ENCODE peak calls at places on chromosome 5, in seven cellular contexts. One of them, this sample, is unnamed.

GRCh38 chr5:179230061-179230461 is 115.2 kb downstream of the ADAMTS2 start:
- DNase-seq in NCI-H1105: no peak
- DNase-seq in naive thymus-derived CD4-positive, alpha-beta T cell: no peak
- DNase-seq in AG08396: no peak
- DNase-seq in KG1: no peak
- DNase-seq in neuronal stem cell: no peak
- DNase-seq in NCI-H1092: no peak
- DNase-seq in this sample: no peak

GRCh38 chr5:122394313-122394712 is 82.3 kb downstream of the SNCAIP start:
- DNase-seq in NCI-H1105: no peak
- DNase-seq in naive thymus-derived CD4-positive, alpha-beta T cell: no peak
- DNase-seq in AG08396: peak; percentile 14
- DNase-seq in KG1: no peak
- DNase-seq in neuronal stem cell: no peak
- DNase-seq in NCI-H1092: no peak
- DNase-seq in this sample: no peak

GRCh38 chr5:157345067-157345466 is 79.1 kb downstream of the CYFIP2 start:
- DNase-seq in NCI-H1105: no peak
- DNase-seq in naive thymus-derived CD4-positive, alpha-beta T cell: no peak
- DNase-seq in AG08396: no peak
- DNase-seq in KG1: no peak
- DNase-seq in neuronal stem cell: no peak
- DNase-seq in NCI-H1092: no peak
- DNase-seq in this sample: no peak

GRCh38 chr5:116532762-116533525 is 41.7 kb downstream of the SEMA6A start:
- DNase-seq in NCI-H1105: peak; percentile 52
- DNase-seq in naive thymus-derived CD4-positive, alpha-beta T cell: no peak
- DNase-seq in AG08396: no peak
- DNase-seq in KG1: no peak
- DNase-seq in neuronal stem cell: no peak
- DNase-seq in NCI-H1092: peak; percentile 24
- DNase-seq in this sample: no peak

GRCh38 chr5:143536364-143536763 is 132.9 kb upstream of the NR3C1 start:
- DNase-seq in NCI-H1105: no peak
- DNase-seq in naive thymus-derived CD4-positive, alpha-beta T cell: no peak
- DNase-seq in AG08396: peak; percentile 84
- DNase-seq in KG1: no peak
- DNase-seq in neuronal stem cell: no peak
- DNase-seq in NCI-H1092: no peak
- DNase-seq in this sample: peak; percentile 98

GRCh38 chr5:91049800-91050199 is 333.3 kb downstream of the ARRDC3 start:
- DNase-seq in NCI-H1105: no peak
- DNase-seq in naive thymus-derived CD4-positive, alpha-beta T cell: no peak
- DNase-seq in AG08396: no peak
- DNase-seq in KG1: no peak
- DNase-seq in neuronal stem cell: no peak
- DNase-seq in NCI-H1092: no peak
- DNase-seq in this sample: peak; percentile 45

GRCh38 chr5:22669345-22669744 is 183.8 kb downstream of the CDH12 start:
- DNase-seq in NCI-H1105: no peak
- DNase-seq in naive thymus-derived CD4-positive, alpha-beta T cell: no peak
- DNase-seq in AG08396: no peak
- DNase-seq in KG1: no peak
- DNase-seq in neuronal stem cell: no peak
- DNase-seq in NCI-H1092: no peak
- DNase-seq in this sample: no peak

GRCh38 chr5:110872200-110872599 is 133.4 kb downstream of the SLC25A46 start:
- DNase-seq in NCI-H1105: no peak
- DNase-seq in naive thymus-derived CD4-positive, alpha-beta T cell: no peak
- DNase-seq in AG08396: no peak
- DNase-seq in KG1: no peak
- DNase-seq in neuronal stem cell: no peak
- DNase-seq in NCI-H1092: no peak
- DNase-seq in this sample: no peak

GRCh38 chr5:55421074-55421529 is 113.3 kb downstream of the MTREX start:
- DNase-seq in NCI-H1105: no peak
- DNase-seq in naive thymus-derived CD4-positive, alpha-beta T cell: no peak
- DNase-seq in AG08396: no peak
- DNase-seq in KG1: no peak
- DNase-seq in neuronal stem cell: no peak
- DNase-seq in NCI-H1092: no peak
- DNase-seq in this sample: no peak

GRCh38 chr5:172718527-172719114 is 52.4 kb downstream of the DUSP1 start:
- DNase-seq in NCI-H1105: no peak
- DNase-seq in naive thymus-derived CD4-positive, alpha-beta T cell: no peak
- DNase-seq in AG08396: no peak
- DNase-seq in KG1: no peak
- DNase-seq in neuronal stem cell: no peak
- DNase-seq in NCI-H1092: no peak
- DNase-seq in this sample: no peak

GRCh38 chr5:8462565-8462964 is 593.6 kb downstream of the MTRR start:
- DNase-seq in NCI-H1105: no peak
- DNase-seq in naive thymus-derived CD4-positive, alpha-beta T cell: no peak
- DNase-seq in AG08396: no peak
- DNase-seq in KG1: no peak
- DNase-seq in neuronal stem cell: no peak
- DNase-seq in NCI-H1092: no peak
- DNase-seq in this sample: no peak

GRCh38 chr5:65779643-65780042 is 57.6 kb downstream of the NLN start:
- DNase-seq in NCI-H1105: no peak
- DNase-seq in naive thymus-derived CD4-positive, alpha-beta T cell: no peak
- DNase-seq in AG08396: no peak
- DNase-seq in KG1: no peak
- DNase-seq in neuronal stem cell: no peak
- DNase-seq in NCI-H1092: no peak
- DNase-seq in this sample: no peak

GRCh38 chr5:129904667-129905466 is 602 bp downstream of the CHSY3 start:
- DNase-seq in NCI-H1105: no peak
- DNase-seq in naive thymus-derived CD4-positive, alpha-beta T cell: no peak
- DNase-seq in AG08396: peak; percentile 53
- DNase-seq in KG1: no peak
- DNase-seq in neuronal stem cell: peak; percentile 21
- DNase-seq in NCI-H1092: no peak
- DNase-seq in this sample: peak; percentile 40

GRCh38 chr5:128844354-128844923 is 120.8 kb upstream of the SLC27A6 start:
- DNase-seq in NCI-H1105: no peak
- DNase-seq in naive thymus-derived CD4-positive, alpha-beta T cell: no peak
- DNase-seq in AG08396: no peak
- DNase-seq in KG1: peak; percentile 1
- DNase-seq in neuronal stem cell: peak; percentile 6
- DNase-seq in NCI-H1092: no peak
- DNase-seq in this sample: peak; percentile 53

GRCh38 chr5:74199436-74200210 is 440.9 kb downstream of the ENC1 start:
- DNase-seq in NCI-H1105: no peak
- DNase-seq in naive thymus-derived CD4-positive, alpha-beta T cell: no peak
- DNase-seq in AG08396: peak; percentile 24
- DNase-seq in KG1: no peak
- DNase-seq in neuronal stem cell: no peak
- DNase-seq in NCI-H1092: no peak
- DNase-seq in this sample: peak; percentile 13

GRCh38 chr5:96509721-96510383 is 76.8 kb upstream of the PCSK1 start:
- DNase-seq in NCI-H1105: no peak
- DNase-seq in naive thymus-derived CD4-positive, alpha-beta T cell: no peak
- DNase-seq in AG08396: peak; percentile 46
- DNase-seq in KG1: no peak
- DNase-seq in neuronal stem cell: no peak
- DNase-seq in NCI-H1092: no peak
- DNase-seq in this sample: no peak

GRCh38 chr5:113382736-113383135 is 52.1 kb downstream of the TSSK1B start:
- DNase-seq in NCI-H1105: no peak
- DNase-seq in naive thymus-derived CD4-positive, alpha-beta T cell: no peak
- DNase-seq in AG08396: no peak
- DNase-seq in KG1: no peak
- DNase-seq in neuronal stem cell: no peak
- DNase-seq in NCI-H1092: no peak
- DNase-seq in this sample: no peak

This sample was measured in cardiac muscle cell.